ENCODE peak calls at places on chromosomes 11 and 22, in ten cellular contexts. Q is NCI-H748 treated with DMSO at 0.1 percent for 48 hours; T is esophagus muscularis mucosa; F is stimulated activated CD4-positive, alpha-beta T cell treated with anti-CD3 and anti-CD28 coated beads, Interleukin-12 subunit alpha, Interleukin-12 subunit beta, amount 100 ng/mL, for 24 hours; P is activated CD4-positive, alpha-beta T cell treated with anti-CD3 and anti-CD28 coated beads for 4 hours; W is central memory CD4-positive, alpha-beta T cell; O is sciatic nerve; Z is H9; L is AG04450; H is A172. M is an unnamed sample.

GRCh38 chr11:35045219-35045819 is 93.7 kb upstream of the CD44 start:
- DNase-seq in Q (peak; percentile 75), T (no peak), F (no peak), P (peak; percentile 69), W (peak; percentile 96), O (no peak), Z (no peak), L (no peak), H (no peak), M (no peak)

GRCh38 chr11:95248666-95249467 is 17.9 kb upstream of the SESN3 start:
- DNase-seq in Q (no peak), T (no peak), F (no peak), P (no peak), W (no peak), O (no peak), Z (peak; percentile 38), L (no peak), H (no peak), M (no peak)

GRCh38 chr11:3890014-3890413 is 34.5 kb downstream of the STIM1 start:
- DNase-seq in Q (no peak), T (no peak), F (no peak), P (no peak), W (no peak), O (no peak), Z (no peak), L (no peak), H (no peak), M (no peak)

GRCh38 chr11:116186592-116186991 is 586.2 kb downstream of the BUD13 start:
- DNase-seq in Q (no peak), T (no peak), F (no peak), P (no peak), W (no peak), O (no peak), Z (no peak), L (no peak), H (no peak), M (no peak)

GRCh38 chr22:44666207-44666585 is 35.8 kb upstream of the PRR5 start:
- DNase-seq in Q (no peak), T (no peak), F (no peak), P (no peak), W (no peak), O (no peak), Z (no peak), L (no peak), H (no peak), M (no peak)

GRCh38 chr22:19019029-19019678 is 83.1 kb upstream of the PRODH start:
- DNase-seq in Q (no peak), T (no peak), F (no peak), P (no peak), W (no peak), O (no peak), Z (peak; percentile 23), L (no peak), H (no peak), M (no peak)

GRCh38 chr22:50737728-50738648 is at the start of gene ACR:
- DNase-seq in Q (no peak), T (no peak), F (no peak), P (no peak), W (no peak), O (peak; percentile 45), Z (no peak), L (no peak), H (no peak), M (no peak)

GRCh38 chr22:41034741-41035140 is 57.7 kb upstream of the EP300 start:
- DNase-seq in Q (no peak), T (no peak), F (no peak), P (no peak), W (no peak), O (no peak), Z (no peak), L (no peak), H (no peak), M (no peak)

GRCh38 chr11:111309516-111309915 is 11.2 kb downstream of the POU2AF3 start:
- DNase-seq in Q (no peak), T (peak; percentile 39), F (no peak), P (no peak), W (no peak), O (no peak), Z (no peak), L (no peak), H (no peak), M (peak; percentile 97)

GRCh38 chr11:131893103-131893502 is 522.7 kb downstream of the NTM start:
- DNase-seq in Q (no peak), T (no peak), F (no peak), P (no peak), W (no peak), O (no peak), Z (no peak), L (no peak), H (no peak), M (no peak)

GRCh38 chr11:130882138-130882551 is 34.1 kb downstream of the SNX19 start:
- DNase-seq in Q (no peak), T (no peak), F (no peak), P (no peak), W (no peak), O (no peak), Z (no peak), L (no peak), H (no peak), M (peak; percentile 26)

GRCh38 chr11:69209038-69209350 is 53.3 kb downstream of the SMIM38 start:
- DNase-seq in Q (no peak), T (no peak), F (no peak), P (no peak), W (no peak), O (peak; percentile 36), Z (no peak), L (no peak), H (no peak), M (no peak)

GRCh38 chr22:42151924-42152635 is 21.5 kb upstream of the CYP2D6 start:
- DNase-seq in Q (no peak), T (no peak), F (no peak), P (no peak), W (no peak), O (no peak), Z (peak; percentile 45), L (no peak), H (no peak), M (no peak)

GRCh38 chr11:45580399-45580798 is 85.0 kb downstream of the CHST1 start:
- DNase-seq in Q (no peak), T (no peak), F (no peak), P (no peak), W (no peak), O (no peak), Z (no peak), L (no peak), H (peak; percentile 56), M (peak; percentile 74)

GRCh38 chr22:36052505-36052941 is 23.9 kb upstream of the RBFOX2 start:
- DNase-seq in Q (no peak), T (no peak), F (no peak), P (no peak), W (no peak), O (no peak), Z (no peak), L (no peak), H (peak; percentile 67), M (no peak)

GRCh38 chr11:19466314-19466713 is 225.6 kb upstream of the E2F8 start:
- DNase-seq in Q (no peak), T (no peak), F (no peak), P (no peak), W (no peak), O (no peak), Z (no peak), L (no peak), H (no peak), M (no peak)

GRCh38 chr22:33851240-33851639 is 69.0 kb downstream of the LARGE1 start:
- DNase-seq in Q (no peak), T (no peak), F (no peak), P (no peak), W (no peak), O (no peak), Z (no peak), L (no peak), H (no peak), M (no peak)

GRCh38 chr22:45335021-45335818 is 25.5 kb downstream of the FAM118A start:
- DNase-seq in Q (no peak), T (no peak), F (no peak), P (no peak), W (no peak), O (no peak), Z (peak; percentile 74), L (no peak), H (no peak), M (no peak)

GRCh38 chr11:61524963-61525587 is 16.5 kb downstream of the LRRC10B start:
- DNase-seq in Q (no peak), T (no peak), F (no peak), P (no peak), W (no peak), O (no peak), Z (no peak), L (no peak), H (no peak), M (no peak)

GRCh38 chr11:1057806-1058205 is 16.9 kb upstream of the MUC2 start:
- DNase-seq in Q (no peak), T (no peak), F (no peak), P (no peak), W (no peak), O (no peak), Z (no peak), L (no peak), H (no peak), M (no peak)

GRCh38 chr11:693415-693831 is 1.6 kb downstream of the DEAF1 start:
- DNase-seq in Q (no peak), T (no peak), F (no peak), P (no peak), W (no peak), O (no peak), Z (no peak), L (no peak), H (no peak), M (peak; percentile 54)

GRCh38 chr11:35944503-35945136 is 758 bp downstream of the LDLRAD3 start:
- DNase-seq in Q (no peak), T (no peak), F (no peak), P (no peak), W (no peak), O (peak; percentile 74), Z (no peak), L (no peak), H (no peak), M (no peak)

GRCh38 chr22:33361581-33361980 is 303.4 kb upstream of the SYN3 start:
- DNase-seq in Q (no peak), T (no peak), F (no peak), P (no peak), W (no peak), O (no peak), Z (no peak), L (no peak), H (peak; percentile 23), M (no peak)

GRCh38 chr11:35548925-35549561 is 23.6 kb upstream of the PAMR1 start:
- DNase-seq in Q (no peak), T (peak; percentile 37), F (no peak), P (no peak), W (no peak), O (no peak), Z (no peak), L (no peak), H (no peak), M (no peak)

GRCh38 chr11:69531071-69531716 is 49.7 kb downstream of the LINC01488 start:
- DNase-seq in Q (no peak), T (no peak), F (no peak), P (no peak), W (no peak), O (peak; percentile 49), Z (no peak), L (no peak), H (no peak), M (no peak)

GRCh38 chr11:70806461-70807194 is 408.3 kb downstream of the CTTN start:
- DNase-seq in Q (no peak), T (no peak), F (no peak), P (no peak), W (no peak), O (no peak), Z (no peak), L (no peak), H (no peak), M (no peak)

GRCh38 chr11:126083829-126084607 is 21.4 kb upstream of the CDON start:
- DNase-seq in Q (no peak), T (no peak), F (peak; percentile 15), P (no peak), W (peak; percentile 52), O (no peak), Z (no peak), L (no peak), H (no peak), M (no peak)

GRCh38 chr11:45162916-45163879 is 16.8 kb downstream of the PRDM11 start:
- DNase-seq in Q (no peak), T (no peak), F (no peak), P (no peak), W (no peak), O (no peak), Z (no peak), L (no peak), H (no peak), M (no peak)